ENCODE peak calls at places on chromosomes 4 and X, in four cellular contexts. S is gastrocnemius medialis, M is AG10803, B is tibial nerve. K is an unnamed sample.

GRCh38 chrX:24321741-24322395 is 8.0 kb upstream of the SUPT20HL2 start:
- DNase-seq in S (no peak), M (no peak), B (no peak), K (no peak)

GRCh38 chr4:68576272-68577100 is at the start of gene UGT2B17:
- DNase-seq in S (no peak), M (no peak), B (no peak), K (no peak)

GRCh38 chr4:184422378-184422777 is 52.0 kb downstream of the IRF2 start:
- DNase-seq in S (no peak), M (no peak), B (no peak), K (no peak)

GRCh38 chr4:39658756-39659155 is 20.1 kb upstream of the SMIM14 start:
- DNase-seq in S (no peak), M (no peak), B (no peak), K (no peak)

GRCh38 chr4:101669138-101669831 is 121.2 kb upstream of the BANK1 start:
- DNase-seq in S (no peak), M (no peak), B (no peak), K (no peak)

GRCh38 chrX:112746812-112747630 is 67.3 kb upstream of the LHFPL1 start:
- DNase-seq in S (no peak), M (no peak), B (no peak), K (no peak)

GRCh38 chr4:3767569-3768288 is 1.5 kb downstream of the ADRA2C start:
- DNase-seq in S (no peak), M (no peak), B (no peak), K (no peak)

GRCh38 chr4:15677507-15677988 is 4.1 kb upstream of the FAM200B start:
- DNase-seq in S (no peak), M (no peak), B (no peak), K (no peak)

GRCh38 chr4:152190907-152191306 is 345.0 kb downstream of the FBXW7 start:
- DNase-seq in S (no peak), M (no peak), B (no peak), K (no peak)
- TF ChIP-seq CTCF in S (no peak), M (no peak), B (no peak), K (no peak)

GRCh38 chr4:83996254-83996653 is 460.3 kb downstream of the GPAT3 start:
- DNase-seq in S (no peak), M (no peak), B (no peak), K (no peak)

GRCh38 chr4:83989835-83990234 is 453.9 kb downstream of the GPAT3 start:
- DNase-seq in S (no peak), M (no peak), B (no peak), K (no peak)

GRCh38 chr4:83993774-83994173 is 457.9 kb downstream of the GPAT3 start:
- DNase-seq in S (no peak), M (no peak), B (no peak), K (no peak)
- TF ChIP-seq CTCF in S (no peak), M (no peak), B (no peak), K (peak)

GRCh38 chrX:121405826-121406225 is 358.4 kb downstream of the GLUD2 start:
- DNase-seq in S (no peak), M (no peak), B (no peak), K (no peak)

GRCh38 chrX:121407627-121408026 is 360.2 kb downstream of the GLUD2 start:
- DNase-seq in S (no peak), M (no peak), B (no peak), K (no peak)
- TF ChIP-seq CTCF in S (no peak), M (no peak), B (no peak), K (no peak)

GRCh38 chr4:118741456-118741855 is 56.3 kb downstream of the METTL14 start:
- DNase-seq in S (no peak), M (peak), B (no peak), K (no peak)

GRCh38 chr4:118738999-118739690 is 54.0 kb downstream of the METTL14 start:
- DNase-seq in S (no peak), M (peak), B (no peak), K (no peak)

GRCh38 chr4:118742050-118742449 is 56.9 kb downstream of the METTL14 start:
- DNase-seq in S (no peak), M (peak), B (no peak), K (no peak)

GRCh38 chr4:118738090-118738489 is 52.9 kb downstream of the METTL14 start:
- DNase-seq in S (no peak), M (no peak), B (no peak), K (no peak)

DNA sequence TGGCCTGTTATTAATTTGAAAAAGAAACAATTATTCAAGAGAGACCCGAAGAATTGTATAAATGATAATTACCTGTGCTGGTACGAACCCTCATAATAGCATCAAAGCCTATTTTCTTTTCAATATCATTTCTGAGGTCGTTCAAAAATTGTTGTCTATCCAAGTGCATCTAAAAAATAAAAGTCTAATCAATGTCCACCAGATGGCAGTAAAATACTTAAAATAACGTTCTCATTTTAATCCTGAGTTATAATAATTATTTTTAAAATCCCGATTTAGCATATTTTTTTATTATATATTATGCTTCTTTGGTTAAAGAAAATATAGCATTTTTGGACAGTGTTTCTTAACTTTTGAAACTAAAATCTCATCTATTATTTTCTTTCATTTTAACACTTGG is 55.7 kb downstream of the METTL14 start:
- DNase-seq in S (no peak), M (peak), B (no peak), K (no peak)
- TF ChIP-seq CTCF in S (peak), M (peak), B (peak), K (no peak)

GRCh38 chr4:54745031-54745770 is 87.4 kb downstream of the KIT start:
- DNase-seq in S (no peak), M (peak), B (no peak), K (no peak)

GRCh38 chr4:54743562-54743961 is 85.8 kb downstream of the KIT start:
- DNase-seq in S (no peak), M (no peak), B (no peak), K (no peak)

GRCh38 chr4:54742636-54743399 is 85.1 kb downstream of the KIT start:
- DNase-seq in S (no peak), M (no peak), B (no peak), K (no peak)

GRCh38 chr4:54746228-54746627 is 88.5 kb downstream of the KIT start:
- DNase-seq in S (no peak), M (peak), B (no peak), K (peak)

DNA sequence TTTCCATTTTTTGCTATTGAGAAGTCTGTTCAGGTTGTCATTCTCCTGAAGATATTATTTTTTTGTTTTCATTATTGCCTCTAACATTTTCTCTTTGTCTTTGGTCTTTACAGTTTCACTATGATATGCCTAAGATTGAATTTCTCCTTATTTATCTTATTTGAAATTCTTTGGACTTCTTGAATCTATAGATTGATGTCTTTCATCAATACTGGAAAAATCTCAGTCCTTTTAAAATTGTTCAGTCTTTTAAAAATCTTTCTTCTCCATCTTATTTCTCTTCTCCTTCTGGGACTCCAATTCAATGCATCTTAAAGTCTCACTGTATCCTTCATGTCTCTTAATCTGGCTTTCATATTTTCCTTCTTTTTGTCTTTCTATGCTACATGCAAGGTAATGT is 86.7 kb downstream of the KIT start:
- DNase-seq in S (no peak), M (no peak), B (no peak), K (no peak)
- TF ChIP-seq CTCF in S (no peak), M (no peak), B (no peak), K (no peak)

DNA sequence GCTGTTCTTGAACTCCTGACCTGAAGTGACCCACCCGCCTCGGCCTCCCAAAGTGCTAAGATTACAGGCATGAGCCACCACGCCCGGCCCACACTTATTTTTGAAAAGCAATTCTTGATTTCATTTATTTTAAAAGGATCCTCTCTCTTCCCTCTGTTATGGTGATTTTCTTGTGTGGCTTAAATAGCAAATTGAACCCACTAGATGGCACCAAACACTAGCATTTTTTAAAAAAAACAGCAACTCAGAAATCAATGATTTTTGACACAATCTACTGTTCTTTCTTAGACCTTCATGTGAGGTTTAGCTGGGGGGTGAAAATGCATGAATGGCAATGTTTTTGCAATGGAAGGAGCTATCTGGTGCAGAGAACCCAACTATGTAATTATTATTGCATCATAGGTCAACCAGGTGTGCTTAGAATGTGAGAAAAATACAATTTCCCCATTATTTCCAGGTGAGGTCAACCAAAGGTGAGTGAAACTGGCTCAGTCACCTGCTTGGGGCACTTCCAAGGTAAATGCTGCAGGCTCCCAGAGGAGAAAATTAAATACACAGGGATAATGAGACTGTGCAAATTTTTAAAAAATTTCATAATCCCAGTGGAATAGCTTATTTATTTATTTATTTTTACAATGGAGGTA is 226.6 kb upstream of the PRKX start:
- DNase-seq in S (no peak), M (peak), B (no peak), K (no peak)
- TF ChIP-seq CTCF in S (no peak), M (peak), B (no peak), K (peak)